ENCODE peak calls at places on chromosomes 4 and X, in eight cellular contexts. T is fibroblast of pulmonary artery; M is NB4; A is MM.1S; F is epithelial cell of esophagus; H is Jurkat, Clone E6-1; G is AG09309; N is aorta. J is an unnamed sample.

GRCh38 chr4:147303506-147303905 is 177.4 kb upstream of the EDNRA start:
- DNase-seq in T (no peak), M (no peak), A (no peak), F (no peak), H (no peak), G (no peak), N (no peak), J (no peak)

GRCh38 chr4:182242793-182243192 is 409 bp upstream of the TENM3 start:
- DNase-seq in T (peak; percentile 59), M (no peak), A (no peak), F (peak; percentile 64), H (no peak), G (no peak), N (no peak), J (peak; percentile 42)

GRCh38 chr4:3434891-3435683 is 6.7 kb upstream of the HGFAC start:
- DNase-seq in T (no peak), M (no peak), A (no peak), F (no peak), H (no peak), G (no peak), N (peak; percentile 51), J (no peak)

GRCh38 chr4:152165146-152165545 is 370.7 kb downstream of the FBXW7 start:
- DNase-seq in T (peak; percentile 4), M (no peak), A (no peak), F (peak; percentile 35), H (no peak), G (no peak), N (no peak), J (no peak)

GRCh38 chrX:38891641-38892413 is 90.6 kb downstream of the MID1IP1 start:
- DNase-seq in T (peak; percentile 11), M (no peak), A (no peak), F (peak; percentile 16), H (peak; percentile 53), G (no peak), N (no peak), J (no peak)

GRCh38 chrX:17405225-17405969 is 30.4 kb downstream of the NHS start:
- DNase-seq in T (no peak), M (no peak), A (no peak), F (peak; percentile 88), H (no peak), G (no peak), N (no peak), J (peak; percentile 58)

GRCh38 chr4:82372502-82372873 is 1.3 kb downstream of the HNRNPD start:
- DNase-seq in T (no peak), M (peak; percentile 70), A (peak; percentile 65), F (peak; percentile 35), H (peak; percentile 52), G (no peak), N (no peak), J (peak; percentile 27)

GRCh38 chr4:139028191-139028661 is 12.6 kb downstream of the NOCT start:
- DNase-seq in T (no peak), M (no peak), A (peak; percentile 75), F (no peak), H (no peak), G (no peak), N (no peak), J (no peak)

GRCh38 chrX:12794654-12795053 is 3.4 kb downstream of the PRPS2 start:
- DNase-seq in T (peak; percentile 33), M (no peak), A (no peak), F (no peak), H (no peak), G (no peak), N (no peak), J (no peak)

GRCh38 chr4:175705407-175705806 is 106.7 kb downstream of the GPM6A start:
- DNase-seq in T (peak; percentile 4), M (no peak), A (no peak), F (no peak), H (no peak), G (no peak), N (no peak), J (no peak)

GRCh38 chrX:114049063-114049462 is 534.8 kb upstream of the HTR2C start:
- DNase-seq in T (no peak), M (no peak), A (no peak), F (peak; percentile 2), H (no peak), G (no peak), N (no peak), J (no peak)

GRCh38 chr4:145216532-145216931 is 36.1 kb upstream of the OTUD4 start:
- DNase-seq in T (peak; percentile 64), M (peak; percentile 17), A (peak; percentile 48), F (peak; percentile 54), H (peak; percentile 27), G (peak; percentile 13), N (no peak), J (peak; percentile 60)

GRCh38 chrX:79413963-79414362 is 46.8 kb upstream of the ITM2A start:
- DNase-seq in T (no peak), M (no peak), A (no peak), F (no peak), H (no peak), G (no peak), N (no peak), J (no peak)

GRCh38 chrX:154714925-154715324 is 36.0 kb downstream of the GAB3 start:
- DNase-seq in T (peak; percentile 65), M (peak; percentile 71), A (peak; percentile 55), F (peak; percentile 56), H (peak; percentile 66), G (no peak), N (no peak), J (peak; percentile 68)

GRCh38 chr4:82586055-82586454 is 24.3 kb upstream of the TMEM150C start:
- DNase-seq in T (no peak), M (no peak), A (no peak), F (no peak), H (no peak), G (no peak), N (no peak), J (no peak)

GRCh38 chrX:109472939-109473713 is 8.8 kb downstream of the GUCY2F start:
- DNase-seq in T (peak; percentile 81), M (peak; percentile 54), A (peak; percentile 8), F (peak; percentile 66), H (peak; percentile 2), G (no peak), N (peak; percentile 50), J (peak; percentile 38)

GRCh38 chr4:169070071-169070894 is 60.2 kb upstream of the CBR4 start:
- DNase-seq in T (peak; percentile 93), M (peak; percentile 43), A (no peak), F (peak; percentile 100), H (no peak), G (peak; percentile 95), N (peak; percentile 66), J (peak; percentile 97)

GRCh38 chrX:122586831-122587230 is 597.2 kb upstream of the GRIA3 start:
- DNase-seq in T (peak; percentile 0), M (no peak), A (no peak), F (peak; percentile 1), H (no peak), G (no peak), N (no peak), J (peak; percentile 14)

GRCh38 chrX:111352424-111352823 is 59.6 kb downstream of the DCX start:
- DNase-seq in T (peak; percentile 1), M (no peak), A (no peak), F (peak; percentile 52), H (no peak), G (no peak), N (peak; percentile 54), J (peak; percentile 20)

GRCh38 chr4:140049924-140050681 is 103.9 kb downstream of the MAML3 start:
- DNase-seq in T (peak; percentile 58), M (peak; percentile 50), A (no peak), F (peak; percentile 41), H (peak; percentile 31), G (no peak), N (no peak), J (peak; percentile 58)

GRCh38 chr4:947491-947971 is 15.3 kb downstream of the TMEM175 start:
- DNase-seq in T (no peak), M (no peak), A (no peak), F (no peak), H (no peak), G (no peak), N (no peak), J (no peak)

GRCh38 chr4:154595807-154596206 is 5.3 kb upstream of the FGA start:
- DNase-seq in T (peak; percentile 18), M (no peak), A (no peak), F (peak; percentile 71), H (no peak), G (no peak), N (no peak), J (peak; percentile 8)

GRCh38 chrX:17432158-17432557 is 57.2 kb downstream of the NHS start:
- DNase-seq in T (no peak), M (no peak), A (no peak), F (no peak), H (no peak), G (no peak), N (no peak), J (no peak)

GRCh38 chrX:43002526-43003203 is 224.7 kb upstream of the PPP1R2C start:
- DNase-seq in T (no peak), M (peak; percentile 8), A (no peak), F (no peak), H (no peak), G (no peak), N (no peak), J (no peak)
- H3K4me3 ChIP-seq in T (no peak overlapping the region), M (no peak overlapping the region), A (no peak overlapping the region), F (no peak overlapping the region), H (no peak overlapping the region), G (no peak overlapping the region), N (no peak overlapping the region), J (no peak overlapping the region)

DNA sequence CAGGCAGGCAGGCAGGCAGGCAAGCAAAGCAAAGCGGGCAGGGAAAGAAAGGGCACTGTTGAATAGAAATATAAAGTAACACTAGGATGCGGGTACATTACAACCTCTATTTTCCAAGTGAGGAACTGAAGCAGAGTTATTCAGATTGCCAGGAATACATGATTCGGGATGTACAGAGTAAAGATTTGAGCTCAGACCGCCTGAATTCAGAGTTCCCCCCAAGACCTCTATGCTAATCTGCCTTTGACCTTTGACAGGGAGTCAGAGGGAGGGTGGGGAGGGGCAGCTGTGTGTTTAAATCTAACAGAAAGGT is 271.9 kb upstream of the SMIM31 start:
- DNase-seq in T (no peak), M (no peak), A (no peak), F (no peak), H (no peak), G (no peak), N (no peak), J (no peak)
- H3K4me3 ChIP-seq in T (no peak overlapping the region), M (no peak overlapping the region), A (no peak overlapping the region), F (no peak overlapping the region), H (no peak overlapping the region), G (no peak overlapping the region), N (no peak overlapping the region), J (no peak overlapping the region)

GRCh38 chr4:186651181-186651603 is 72.5 kb downstream of the FAT1 start:
- DNase-seq in T (no peak), M (peak; percentile 3), A (no peak), F (no peak), H (no peak), G (no peak), N (no peak), J (no peak)
- H3K4me3 ChIP-seq in T (no peak overlapping the region), M (no peak overlapping the region), A (no peak overlapping the region), F (no peak overlapping the region), H (no peak overlapping the region), G (no peak overlapping the region), N (peak overlapping the region; percentile 52), J (peak overlapping the region; percentile 31)

DNA sequence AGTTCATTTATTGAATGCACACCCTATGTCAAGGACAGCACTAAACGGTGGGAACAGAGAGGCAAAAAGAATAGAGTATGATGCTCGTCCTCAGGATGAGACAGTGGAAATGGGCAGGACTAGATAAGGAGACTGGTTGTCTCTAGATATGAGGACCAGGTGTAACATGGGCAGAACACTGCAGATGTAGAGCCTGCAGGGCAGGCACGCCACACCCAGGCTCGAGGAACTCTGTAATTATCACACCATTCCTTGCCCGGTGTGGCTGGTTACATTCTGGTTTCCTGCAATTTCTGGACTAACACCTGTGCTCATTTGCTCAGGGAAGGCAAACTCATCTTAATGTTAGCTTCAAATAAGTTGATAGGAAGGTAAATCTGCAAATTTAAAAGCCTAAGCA is 334.4 kb downstream of the DHX15 start:
- DNase-seq in T (no peak), M (no peak), A (no peak), F (no peak), H (no peak), G (no peak), N (no peak), J (no peak)
- H3K4me3 ChIP-seq in T (no peak overlapping the region), M (no peak overlapping the region), A (no peak overlapping the region), F (no peak overlapping the region), H (no peak overlapping the region), G (no peak overlapping the region), N (no peak overlapping the region), J (no peak overlapping the region)

J was measured in cardiac fibroblast.